ENCODE peak calls at places on chromosomes 7 and 10, in five cellular contexts. Y, O, E, M and I are unnamed samples.

GRCh38 chr7:767580-767940 is 40.5 kb upstream of the PRKAR1B start:
- DNase-seq in O (no peak), Y (no peak), E (no peak), M (no peak), I (no peak)

GRCh38 chr7:30788640-30789333 is 17.6 kb downstream of the MINDY4 start:
- DNase-seq in E (no peak), M (no peak), O (no peak), Y (no peak), I (no peak)

GRCh38 chr7:54833021-54833467 is 74.0 kb upstream of the SEC61G start:
- DNase-seq in O (no peak), M (no peak), Y (no peak), E (peak), I (no peak)

GRCh38 chr10:11434323-11434722 is 177.1 kb downstream of the USP6NL start:
- DNase-seq in Y (no peak), M (no peak), O (no peak), E (peak), I (no peak)

GRCh38 chr10:104130041-104130440 is 8.1 kb downstream of the SFR1 start:
- DNase-seq in O (peak), E (no peak), M (no peak), Y (no peak), I (no peak)

GRCh38 chr10:102713814-102714620 is at the start of gene ARL3:
- DNase-seq in Y (peak), E (peak), O (peak), M (peak), I (peak)

GRCh38 chr7:46545790-46546189 is 624.7 kb upstream of the IGFBP3 start:
- DNase-seq in O (peak), E (no peak), M (no peak), Y (no peak), I (no peak)

GRCh38 chr7:98110249-98111022 is 3.8 kb downstream of the LMTK2 start:
- DNase-seq in M (no peak), E (peak), Y (no peak), O (peak), I (no peak)

GRCh38 chr7:95549818-95550529 is 46.3 kb downstream of the PDK4 start:
- DNase-seq in Y (no peak), E (no peak), M (no peak), O (peak), I (no peak)

GRCh38 chr10:5546891-5547683 is 22.3 kb downstream of the CALML3 start:
- DNase-seq in E (no peak), M (peak), Y (no peak), O (peak), I (no peak)

GRCh38 chr7:142583424-142583823 is 165.8 kb upstream of the PRSS1 start:
- DNase-seq in E (peak), O (peak), M (no peak), Y (no peak), I (no peak)

GRCh38 chr10:17038627-17039026 is 91.0 kb downstream of the CUBN start:
- DNase-seq in Y (no peak), M (no peak), O (peak), E (no peak), I (no peak)

GRCh38 chr10:96975083-96975482 is 143.0 kb downstream of the LCOR start:
- DNase-seq in O (no peak), Y (no peak), E (no peak), M (no peak), I (no peak)

GRCh38 chr7:108004220-108005142 is 1.5 kb upstream of the LAMB1 start:
- DNase-seq in E (peak), M (no peak), Y (peak), O (peak), I (peak)

GRCh38 chr10:69215405-69216176 is 4.5 kb upstream of the HKDC1 start:
- DNase-seq in M (no peak), E (no peak), Y (no peak), O (no peak), I (no peak)

GRCh38 chr7:129311429-129311828 is 86.6 kb downstream of the AHCYL2 start:
- DNase-seq in E (no peak), O (no peak), M (no peak), Y (no peak), I (no peak)

GRCh38 chr10:125264752-125265578 is 104.6 kb upstream of the CTBP2 start:
- DNase-seq in E (no peak), M (no peak), Y (no peak), O (no peak), I (no peak)

GRCh38 chr7:106059556-106059955 is 52.6 kb downstream of the SYPL1 start:
- DNase-seq in Y (no peak), O (peak), E (no peak), M (no peak), I (no peak)

GRCh38 chr7:29371472-29371871 is 176.9 kb downstream of the CHN2 start:
- DNase-seq in M (no peak), E (no peak), Y (no peak), O (no peak), I (no peak)

GRCh38 chr10:60536529-60537114 is 146.9 kb upstream of the ANK3 start:
- DNase-seq in E (no peak), M (no peak), O (peak), Y (no peak), I (no peak)

GRCh38 chr7:153640586-153640985 is 411.6 kb upstream of the DPP6 start:
- DNase-seq in O (no peak), E (no peak), Y (no peak), M (no peak), I (no peak)

GRCh38 chr10:117168135-117168674 is 29.1 kb upstream of the KCNK18 start:
- DNase-seq in O (peak), Y (peak), M (peak), E (peak), I (peak)

GRCh38 chr10:11045995-11046394 is 28.3 kb downstream of the CELF2 start:
- DNase-seq in O (no peak), E (no peak), M (no peak), Y (no peak), I (no peak)

GRCh38 chr10:116038259-116038658 is 234.7 kb downstream of the GFRA1 start:
- DNase-seq in E (no peak), M (no peak), O (peak), Y (no peak), I (no peak)

GRCh38 chr10:93496322-93497041 is at the start of gene CEP55:
- DNase-seq in E (peak), O (peak), Y (peak), M (peak), I (peak)

GRCh38 chr10:26503911-26504310 is 65.8 kb downstream of the APBB1IP start:
- DNase-seq in M (no peak), Y (no peak), E (peak), O (no peak), I (no peak)

GRCh38 chr10:117933036-117933435 is 113.7 kb downstream of the RAB11FIP2 start:
- DNase-seq in E (no peak), M (no peak), Y (no peak), O (no peak), I (no peak)

GRCh38 chr7:90607196-90607595 is 11.1 kb downstream of the CDK14 start:
- DNase-seq in Y (no peak), O (peak), M (no peak), E (no peak), I (no peak)

GRCh38 chr10:104233817-104234216 is 1.7 kb upstream of the CFAP43 start:
- DNase-seq in E (no peak), O (no peak), Y (no peak), M (no peak), I (no peak)

GRCh38 chr10:16950686-16951681 is 133.8 kb upstream of the RSU1 start:
- DNase-seq in O (peak), M (no peak), E (peak), Y (no peak), I (peak)

GRCh38 chr7:90804370-90804769 is 208.2 kb downstream of the CDK14 start:
- DNase-seq in E (no peak), Y (no peak), O (peak), M (no peak), I (no peak)

GRCh38 chr10:62082729-62083412 is 181.4 kb downstream of the ARID5B start:
- DNase-seq in M (no peak), O (peak), E (no peak), Y (no peak), I (no peak)

GRCh38 chr7:116316838-116317612 is 106.7 kb downstream of the TES start:
- DNase-seq in O (peak), M (no peak), Y (no peak), E (peak), I (no peak)

GRCh38 chr10:30027057-30028005 is 32.1 kb downstream of the JCAD start:
- DNase-seq in Y (no peak), E (no peak), O (no peak), M (peak), I (no peak)
- TF ChIP-seq CTCF in Y (no peak), E (no peak), O (no peak), M (peak), I (no peak)

GRCh38 chr7:74657692-74658170 is at the start of gene GTF2I:
- DNase-seq in M (peak), Y (peak), E (peak), O (no peak), I (no peak)

GRCh38 chr7:74655324-74655723 is 2.2 kb upstream of the GTF2I start:
- DNase-seq in Y (no peak), M (no peak), E (no peak), O (no peak), I (no peak)

GRCh38 chr7:74655785-74656420 is 1.6 kb upstream of the GTF2I start:
- DNase-seq in E (no peak), O (peak), M (no peak), Y (no peak), I (no peak)

GRCh38 chr7:74656911-74657691 is 417 bp upstream of the GTF2I start:
- DNase-seq in O (peak), E (peak), Y (peak), M (peak), I (peak)

GRCh38 chr7:74656421-74656910 is 1.1 kb upstream of the GTF2I start:
- DNase-seq in M (peak), O (peak), Y (no peak), E (peak), I (peak)
- TF ChIP-seq CTCF in M (no peak), O (no peak), Y (peak), E (no peak), I (no peak)

DNA sequence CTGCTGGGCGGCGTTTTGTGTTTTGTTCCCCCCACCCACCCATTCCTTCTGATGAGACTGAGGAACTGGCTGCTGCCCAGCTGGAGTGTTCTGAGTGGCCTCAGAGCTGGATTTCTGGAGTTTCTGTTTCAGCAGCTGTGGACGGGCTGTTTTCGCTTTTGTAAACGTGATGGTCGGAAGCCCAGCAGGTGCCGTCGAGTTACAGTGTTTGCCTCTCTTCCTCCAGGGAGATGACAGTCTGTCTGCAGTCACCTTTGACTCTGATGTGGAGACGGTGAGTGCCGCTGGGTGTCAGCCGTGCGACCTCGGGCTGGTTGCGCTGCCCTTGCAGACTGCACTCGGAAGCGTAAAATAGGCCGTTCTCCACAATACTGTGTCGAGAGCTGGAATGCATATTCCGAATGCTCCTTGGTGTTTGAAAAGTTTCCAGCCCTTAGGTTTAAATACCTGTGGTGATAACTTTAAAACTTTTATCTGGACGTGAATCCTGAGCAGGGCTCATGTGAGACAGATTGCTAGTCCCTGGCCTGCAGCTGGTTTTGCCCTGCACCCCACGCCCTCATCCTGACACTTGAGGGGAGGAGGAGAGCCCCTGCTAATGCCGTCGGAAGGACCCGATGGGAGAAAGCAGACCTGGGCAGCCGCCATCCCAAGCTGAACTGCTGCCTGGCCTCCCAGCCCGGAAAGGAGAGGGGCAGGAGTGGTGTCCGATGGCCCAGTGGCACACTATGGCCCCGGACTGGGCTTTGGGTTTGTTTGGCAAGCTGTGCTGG is 8.3 kb downstream of the IQCE start:
- DNase-seq in E (no peak), Y (no peak), O (no peak), M (peak), I (no peak)
- TF ChIP-seq CTCF in E (no peak), Y (no peak), O (peak), M (no peak), I (no peak)

GRCh38 chr7:71871446-71871845 is 540.7 kb downstream of the CALN1 start:
- DNase-seq in M (no peak), E (peak), Y (no peak), O (no peak), I (no peak)
- TF ChIP-seq CTCF in M (no peak), E (peak), Y (peak), O (no peak), I (no peak)